ENCODE peak calls at places on chromosome 4, in four cellular contexts. D is pulmonary artery endothelial cell, A is A549, R is psoas muscle. J is an unnamed sample.

GRCh38 chr4:108972613-108973283 is 209.9 kb upstream of the ETNPPL start:
- DNase-seq in D (no peak), A (no peak), R (no peak), J (no peak)

GRCh38 chr4:127809173-127809800 is 27.2 kb downstream of the HSPA4L start:
- DNase-seq in R (no peak), D (no peak), A (no peak), J (no peak)

GRCh38 chr4:6020633-6021032 is 2.4 kb upstream of the C4orf50 start:
- DNase-seq in A (no peak), R (no peak), D (no peak), J (no peak)

GRCh38 chr4:185573651-185574199 is 38.4 kb upstream of the PDLIM3 start:
- DNase-seq in D (peak), A (peak), R (peak), J (no peak)

GRCh38 chr4:115850799-115851509 is 737.5 kb upstream of the NDST4 start:
- DNase-seq in A (no peak), R (no peak), D (no peak), J (no peak)

GRCh38 chr4:78057600-78058560 is 757 bp downstream of the FRAS1 start:
- DNase-seq in D (no peak), R (peak), A (peak), J (no peak)

GRCh38 chr4:109072595-109072994 is 229.9 kb downstream of the COL25A1 start:
- DNase-seq in D (no peak), R (no peak), A (no peak), J (no peak)

GRCh38 chr4:13276357-13276756 is 207.8 kb downstream of the RAB28 start:
- DNase-seq in A (no peak), R (no peak), D (no peak), J (no peak)

GRCh38 chr4:39406763-39407583 is at the start of gene KLB:
- DNase-seq in D (no peak), R (no peak), A (peak), J (no peak)

GRCh38 chr4:100982345-100982744 is 365.0 kb downstream of the PPP3CA start:
- DNase-seq in A (no peak), R (no peak), D (no peak), J (no peak)

GRCh38 chr4:15327311-15328298 is 100.2 kb upstream of the C1QTNF7 start:
- DNase-seq in D (no peak), A (no peak), R (no peak), J (no peak)

GRCh38 chr4:771464-771863 is 54.5 kb downstream of the CPLX1 start:
- DNase-seq in A (no peak), D (no peak), R (peak), J (no peak)

GRCh38 chr4:39635023-39635422 is 3.6 kb downstream of the SMIM14 start:
- DNase-seq in R (no peak), D (no peak), A (no peak), J (no peak)